ENCODE peak calls at places on chromosomes 11 and 22, in ten cellular contexts. P, L, D, E, U, X, Z, G, S and N are unnamed samples.

GRCh38 chr11:57164317-57164716 is 17.4 kb upstream of the LRRC55 start:
- DNase-seq in P (no peak), D (no peak), L (no peak), G (no peak), Z (no peak), E (no peak), U (no peak), S (no peak), X (peak; percentile 61), N (no peak)

GRCh38 chr11:69311767-69312385 is 17.9 kb downstream of the MYEOV start:
- DNase-seq in U (no peak), L (peak; percentile 68), S (no peak), G (no peak), X (no peak), D (no peak), Z (no peak), E (no peak), P (no peak), N (peak; percentile 35)

GRCh38 chr11:120235024-120235628 is 4.8 kb upstream of the POU2F3 start:
- DNase-seq in S (peak; percentile 83), G (no peak), D (peak; percentile 71), L (no peak), X (peak; percentile 83), P (peak; percentile 18), E (peak; percentile 24), Z (peak; percentile 63), U (peak; percentile 58), N (no peak)

GRCh38 chr11:94828088-94828487 is 59.9 kb downstream of the AMOTL1 start:
- DNase-seq in U (no peak), D (no peak), S (no peak), G (no peak), Z (no peak), L (no peak), E (no peak), X (peak; percentile 51), P (no peak), N (no peak)

GRCh38 chr22:42919199-42919598 is 62.1 kb upstream of the ARFGAP3 start:
- DNase-seq in X (peak; percentile 69), U (peak; percentile 50), P (no peak), S (peak; percentile 78), Z (no peak), E (no peak), D (peak; percentile 39), G (no peak), L (no peak), N (no peak)

GRCh38 chr22:49966041-49966715 is 5.6 kb downstream of the PIM3 start:
- DNase-seq in P (no peak), S (no peak), X (no peak), L (peak; percentile 90), Z (peak; percentile 25), D (no peak), E (no peak), U (no peak), G (no peak), N (peak; percentile 55)

GRCh38 chr11:1263036-1263435 is 40.2 kb downstream of the MUC5B start:
- DNase-seq in X (no peak), P (no peak), L (no peak), E (no peak), Z (no peak), G (no peak), U (no peak), S (no peak), D (no peak), N (no peak)

GRCh38 chr11:72229336-72229924 is 4.9 kb downstream of the INPPL1 start:
- DNase-seq in L (no peak), X (no peak), D (no peak), S (peak; percentile 8), P (no peak), Z (no peak), U (no peak), E (no peak), G (no peak), N (no peak)

GRCh38 chr11:704799-705645 is 1.0 kb upstream of the EPS8L2 start:
- DNase-seq in L (peak; percentile 90), X (no peak), U (no peak), Z (no peak), G (no peak), E (no peak), P (no peak), S (no peak), D (no peak), N (peak; percentile 78)

GRCh38 chr22:38314992-38315800 is 2.0 kb downstream of the CSNK1E start:
- DNase-seq in D (no peak), X (peak; percentile 12), U (peak; percentile 46), L (no peak), G (no peak), P (no peak), Z (no peak), E (no peak), S (no peak), N (no peak)

GRCh38 chr11:45470151-45471001 is 184.2 kb upstream of the SYT13 start:
- DNase-seq in L (no peak), P (no peak), E (no peak), X (no peak), D (no peak), G (no peak), Z (peak; percentile 49), S (no peak), U (peak; percentile 25), N (no peak)

GRCh38 chr11:48170840-48171233 is 45.8 kb upstream of the OR4B1 start:
- DNase-seq in X (no peak), U (peak; percentile 25), L (no peak), G (no peak), E (no peak), Z (no peak), D (no peak), S (no peak), P (no peak), N (no peak)